ENCODE peak calls at places on chromosomes 13 and 19, in five cellular contexts. One of them, this sample, is unnamed.

GRCh38 chr13:42211704-42212103 is 60.2 kb upstream of the AKAP11 start:
- DNase-seq in pancreas: no peak
- DNase-seq in GM12892: no peak
- DNase-seq in HTR-8/SVneo: no peak
- DNase-seq in NCI-H2081: no peak
- DNase-seq in this sample: no peak

GRCh38 chr19:926595-927043 is 784 bp downstream of the ARID3A start:
- DNase-seq in pancreas: peak
- DNase-seq in GM12892: peak
- DNase-seq in HTR-8/SVneo: no peak
- DNase-seq in NCI-H2081: peak
- DNase-seq in this sample: no peak

GRCh38 chr13:25171517-25172302 is at the start of gene AMER2:
- DNase-seq in pancreas: peak
- DNase-seq in GM12892: peak
- DNase-seq in HTR-8/SVneo: no peak
- DNase-seq in NCI-H2081: peak
- DNase-seq in this sample: no peak

GRCh38 chr13:41981961-41982723 is 21.2 kb upstream of the VWA8 start:
- DNase-seq in pancreas: no peak
- DNase-seq in GM12892: no peak
- DNase-seq in HTR-8/SVneo: no peak
- DNase-seq in NCI-H2081: no peak
- DNase-seq in this sample: no peak

GRCh38 chr13:25584975-25585374 is 213.2 kb downstream of the ATP8A2 start:
- DNase-seq in pancreas: no peak
- DNase-seq in GM12892: no peak
- DNase-seq in HTR-8/SVneo: no peak
- DNase-seq in NCI-H2081: no peak
- DNase-seq in this sample: no peak

GRCh38 chr19:6577410-6578125 is 13.4 kb downstream of the CD70 start:
- DNase-seq in pancreas: no peak
- DNase-seq in GM12892: no peak
- DNase-seq in HTR-8/SVneo: peak
- DNase-seq in NCI-H2081: no peak
- DNase-seq in this sample: no peak

GRCh38 chr19:14073232-14073924 is 792 bp downstream of the MISP3 start:
- DNase-seq in pancreas: peak
- DNase-seq in GM12892: peak
- DNase-seq in HTR-8/SVneo: peak
- DNase-seq in NCI-H2081: peak
- DNase-seq in this sample: no peak

GRCh38 chr19:29586401-29586800 is 19.7 kb upstream of the POP4 start:
- DNase-seq in pancreas: no peak
- DNase-seq in GM12892: no peak
- DNase-seq in HTR-8/SVneo: no peak
- DNase-seq in NCI-H2081: no peak
- DNase-seq in this sample: no peak

GRCh38 chr13:80131204-80131603 is 209.7 kb downstream of the SPRY2 start:
- DNase-seq in pancreas: peak
- DNase-seq in GM12892: no peak
- DNase-seq in HTR-8/SVneo: peak
- DNase-seq in NCI-H2081: no peak
- DNase-seq in this sample: no peak

GRCh38 chr19:18776288-18776594 is 14.9 kb downstream of the COMP start:
- DNase-seq in pancreas: no peak
- DNase-seq in GM12892: no peak
- DNase-seq in HTR-8/SVneo: peak
- DNase-seq in NCI-H2081: no peak
- DNase-seq in this sample: no peak

GRCh38 chr19:51469162-51469561 is 9.2 kb upstream of the CEACAM18 start:
- DNase-seq in pancreas: no peak
- DNase-seq in GM12892: no peak
- DNase-seq in HTR-8/SVneo: no peak
- DNase-seq in NCI-H2081: no peak
- DNase-seq in this sample: no peak

GRCh38 chr13:75318138-75318833 is 163.7 kb downstream of the TBC1D4 start:
- DNase-seq in pancreas: no peak
- DNase-seq in GM12892: no peak
- DNase-seq in HTR-8/SVneo: no peak
- DNase-seq in NCI-H2081: no peak
- DNase-seq in this sample: no peak

GRCh38 chr13:103325675-103326074 is 259.5 kb upstream of the SLC10A2 start:
- DNase-seq in pancreas: no peak
- DNase-seq in GM12892: no peak
- DNase-seq in HTR-8/SVneo: no peak
- DNase-seq in NCI-H2081: no peak
- DNase-seq in this sample: no peak

GRCh38 chr19:54464624-54465266 is 1.2 kb upstream of the LENG9 start:
- DNase-seq in pancreas: peak
- DNase-seq in GM12892: peak
- DNase-seq in HTR-8/SVneo: peak
- DNase-seq in NCI-H2081: peak
- DNase-seq in this sample: no peak

GRCh38 chr19:32809754-32810153 is 59.8 kb downstream of the SLC7A9 start:
- DNase-seq in pancreas: no peak
- DNase-seq in GM12892: no peak
- DNase-seq in HTR-8/SVneo: no peak
- DNase-seq in NCI-H2081: no peak
- DNase-seq in this sample: no peak

GRCh38 chr13:52010890-52011689 is at the start of gene ATP7B:
- DNase-seq in pancreas: peak
- DNase-seq in GM12892: peak
- DNase-seq in HTR-8/SVneo: peak
- DNase-seq in NCI-H2081: no peak
- DNase-seq in this sample: no peak

GRCh38 chr19:55358493-55358892 is 4.0 kb upstream of the COX6B2 start:
- DNase-seq in pancreas: peak
- DNase-seq in GM12892: no peak
- DNase-seq in HTR-8/SVneo: no peak
- DNase-seq in NCI-H2081: no peak
- DNase-seq in this sample: no peak

GRCh38 chr13:97140611-97141010 is 81.5 kb upstream of the MBNL2 start:
- DNase-seq in pancreas: no peak
- DNase-seq in GM12892: no peak
- DNase-seq in HTR-8/SVneo: no peak
- DNase-seq in NCI-H2081: no peak
- DNase-seq in this sample: no peak

GRCh38 chr19:51111606-51112005 is 3.4 kb upstream of the CTU1 start:
- DNase-seq in pancreas: no peak
- DNase-seq in GM12892: no peak
- DNase-seq in HTR-8/SVneo: no peak
- DNase-seq in NCI-H2081: no peak
- DNase-seq in this sample: no peak

GRCh38 chr13:28373803-28374202 is 121.1 kb downstream of the FLT1 start:
- DNase-seq in pancreas: no peak
- DNase-seq in GM12892: no peak
- DNase-seq in HTR-8/SVneo: no peak
- DNase-seq in NCI-H2081: no peak
- DNase-seq in this sample: no peak

This sample was measured in Panc1.